ENCODE peak calls at places on chromosomes 4 and X, in six cellular contexts. One of them, this sample, is unnamed.

GRCh38 chr4:1666391-1666790 is 17.7 kb downstream of the FAM53A start:
- DNase-seq in fibroblast of pulmonary artery: no peak
- DNase-seq in GM20000: no peak
- DNase-seq in neural crest cell: no peak
- DNase-seq in neural progenitor cell: no peak
- DNase-seq in Peyer's patch: no peak
- DNase-seq in this sample: no peak

GRCh38 chrX:44082829-44083228 is 109.6 kb upstream of the NDP start:
- DNase-seq in neural crest cell: no peak
- DNase-seq in neural progenitor cell: no peak
- DNase-seq in GM20000: no peak
- DNase-seq in fibroblast of pulmonary artery: no peak
- DNase-seq in Peyer's patch: no peak
- DNase-seq in this sample: no peak

GRCh38 chrX:9681011-9681410 is 84.6 kb downstream of the GPR143 start:
- DNase-seq in neural crest cell: no peak
- DNase-seq in Peyer's patch: no peak
- DNase-seq in neural progenitor cell: no peak
- DNase-seq in GM20000: no peak
- DNase-seq in fibroblast of pulmonary artery: no peak
- DNase-seq in this sample: no peak

GRCh38 chrX:11555759-11556158 is 110.0 kb downstream of the ARHGAP6 start:
- DNase-seq in GM20000: no peak
- DNase-seq in neural crest cell: no peak
- DNase-seq in fibroblast of pulmonary artery: peak
- DNase-seq in Peyer's patch: no peak
- DNase-seq in neural progenitor cell: no peak
- DNase-seq in this sample: no peak

GRCh38 chr4:177127658-177128057 is 182.0 kb upstream of the NEIL3 start:
- DNase-seq in neural progenitor cell: no peak
- DNase-seq in neural crest cell: no peak
- DNase-seq in fibroblast of pulmonary artery: peak
- DNase-seq in Peyer's patch: no peak
- DNase-seq in GM20000: no peak
- DNase-seq in this sample: no peak

GRCh38 chr4:17635056-17635455 is 20.6 kb downstream of the MED28 start:
- DNase-seq in neural progenitor cell: no peak
- DNase-seq in GM20000: no peak
- DNase-seq in fibroblast of pulmonary artery: no peak
- DNase-seq in Peyer's patch: no peak
- DNase-seq in neural crest cell: no peak
- DNase-seq in this sample: no peak

GRCh38 chrX:111119341-111119740 is 23.4 kb downstream of the PAK3 start:
- DNase-seq in fibroblast of pulmonary artery: no peak
- DNase-seq in neural crest cell: no peak
- DNase-seq in Peyer's patch: no peak
- DNase-seq in neural progenitor cell: no peak
- DNase-seq in GM20000: no peak
- DNase-seq in this sample: no peak

GRCh38 chr4:19381068-19381467 is 870.6 kb upstream of the SLIT2 start:
- DNase-seq in GM20000: no peak
- DNase-seq in neural progenitor cell: no peak
- DNase-seq in fibroblast of pulmonary artery: peak
- DNase-seq in neural crest cell: no peak
- DNase-seq in Peyer's patch: no peak
- DNase-seq in this sample: no peak

GRCh38 chrX:150573702-150574101 is 5.3 kb downstream of the MTM1 start:
- DNase-seq in fibroblast of pulmonary artery: no peak
- DNase-seq in GM20000: no peak
- DNase-seq in neural crest cell: no peak
- DNase-seq in Peyer's patch: peak
- DNase-seq in neural progenitor cell: no peak
- DNase-seq in this sample: no peak

GRCh38 chr4:137851435-137851834 is 319.1 kb upstream of the PCDH18 start:
- DNase-seq in neural crest cell: no peak
- DNase-seq in Peyer's patch: no peak
- DNase-seq in fibroblast of pulmonary artery: no peak
- DNase-seq in GM20000: no peak
- DNase-seq in neural progenitor cell: no peak
- DNase-seq in this sample: no peak

GRCh38 chrX:130079824-130080406 is 30.4 kb downstream of the ELF4 start:
- DNase-seq in fibroblast of pulmonary artery: peak
- DNase-seq in GM20000: peak
- DNase-seq in neural crest cell: peak
- DNase-seq in Peyer's patch: peak
- DNase-seq in neural progenitor cell: peak
- DNase-seq in this sample: peak

GRCh38 chr4:182289809-182290208 is 46.6 kb downstream of the TENM3 start:
- DNase-seq in Peyer's patch: no peak
- DNase-seq in GM20000: no peak
- DNase-seq in neural crest cell: no peak
- DNase-seq in fibroblast of pulmonary artery: no peak
- DNase-seq in neural progenitor cell: no peak
- DNase-seq in this sample: no peak

GRCh38 chrX:48573690-48574269 is 504 bp upstream of the RBM3 start:
- DNase-seq in fibroblast of pulmonary artery: no peak
- DNase-seq in neural progenitor cell: no peak
- DNase-seq in Peyer's patch: peak
- DNase-seq in neural crest cell: no peak
- DNase-seq in GM20000: no peak
- DNase-seq in this sample: no peak

GRCh38 chr4:183700407-183700806 is 41.3 kb downstream of the TRAPPC11 start:
- DNase-seq in neural crest cell: no peak
- DNase-seq in GM20000: no peak
- DNase-seq in Peyer's patch: no peak
- DNase-seq in neural progenitor cell: no peak
- DNase-seq in fibroblast of pulmonary artery: no peak
- DNase-seq in this sample: no peak

GRCh38 chr4:40739347-40739746 is 10.4 kb upstream of the NSUN7 start:
- DNase-seq in Peyer's patch: no peak
- DNase-seq in neural progenitor cell: no peak
- DNase-seq in GM20000: no peak
- DNase-seq in neural crest cell: no peak
- DNase-seq in fibroblast of pulmonary artery: no peak
- DNase-seq in this sample: no peak

GRCh38 chr4:40734497-40734896 is 15.3 kb upstream of the NSUN7 start:
- DNase-seq in GM20000: no peak
- DNase-seq in Peyer's patch: no peak
- DNase-seq in neural crest cell: no peak
- DNase-seq in neural progenitor cell: no peak
- DNase-seq in fibroblast of pulmonary artery: no peak
- DNase-seq in this sample: no peak

GRCh38 chr4:40737882-40738281 is 11.9 kb upstream of the NSUN7 start:
- DNase-seq in Peyer's patch: no peak
- DNase-seq in neural crest cell: no peak
- DNase-seq in fibroblast of pulmonary artery: no peak
- DNase-seq in GM20000: no peak
- DNase-seq in neural progenitor cell: peak
- DNase-seq in this sample: no peak

GRCh38 chr4:40733752-40734151 is 16.0 kb upstream of the NSUN7 start:
- DNase-seq in neural progenitor cell: no peak
- DNase-seq in Peyer's patch: no peak
- DNase-seq in GM20000: no peak
- DNase-seq in neural crest cell: no peak
- DNase-seq in fibroblast of pulmonary artery: no peak
- DNase-seq in this sample: no peak

DNA sequence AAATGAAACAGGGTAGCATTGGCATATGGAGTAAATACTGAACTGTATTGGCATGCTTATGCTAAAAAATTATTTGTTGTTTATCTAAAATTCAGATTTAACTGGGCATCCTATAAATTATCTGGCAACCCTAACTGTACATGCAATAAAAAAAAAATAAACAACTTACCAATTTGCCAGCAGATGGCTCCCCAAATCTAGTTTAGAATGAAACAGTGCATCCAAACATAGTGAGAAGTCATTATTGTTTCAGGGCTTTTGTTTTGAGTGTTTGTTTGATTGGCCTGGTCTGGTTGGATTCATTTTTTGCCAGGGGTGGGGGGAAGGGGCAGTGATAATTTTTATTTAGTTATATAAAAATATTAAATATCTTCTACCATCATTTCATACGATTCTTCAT is 12.8 kb upstream of the NSUN7 start:
- DNase-seq in Peyer's patch: no peak
- DNase-seq in neural progenitor cell: peak
- DNase-seq in GM20000: peak
- DNase-seq in neural crest cell: no peak
- DNase-seq in fibroblast of pulmonary artery: peak
- DNase-seq in this sample: peak
- TF ChIP-seq CTCF in Peyer's patch: peak
- TF ChIP-seq CTCF in neural progenitor cell: peak
- TF ChIP-seq CTCF in GM20000: peak
- TF ChIP-seq CTCF in neural crest cell: peak
- TF ChIP-seq CTCF in fibroblast of pulmonary artery: peak
- TF ChIP-seq CTCF in this sample: peak

GRCh38 chr4:6884341-6884870 is 25.2 kb upstream of the TBC1D14 start:
- DNase-seq in neural crest cell: no peak
- DNase-seq in Peyer's patch: no peak
- DNase-seq in fibroblast of pulmonary artery: no peak
- DNase-seq in neural progenitor cell: peak
- DNase-seq in GM20000: no peak
- DNase-seq in this sample: no peak

GRCh38 chr4:6888506-6889071 is 21.0 kb upstream of the TBC1D14 start:
- DNase-seq in neural crest cell: no peak
- DNase-seq in Peyer's patch: peak
- DNase-seq in fibroblast of pulmonary artery: no peak
- DNase-seq in neural progenitor cell: no peak
- DNase-seq in GM20000: no peak
- DNase-seq in this sample: no peak

GRCh38 chr4:6886886-6887285 is 22.7 kb upstream of the TBC1D14 start:
- DNase-seq in fibroblast of pulmonary artery: no peak
- DNase-seq in Peyer's patch: peak
- DNase-seq in neural crest cell: no peak
- DNase-seq in neural progenitor cell: no peak
- DNase-seq in GM20000: no peak
- DNase-seq in this sample: no peak

GRCh38 chr4:6887591-6888371 is 21.8 kb upstream of the TBC1D14 start:
- DNase-seq in fibroblast of pulmonary artery: no peak
- DNase-seq in neural crest cell: peak
- DNase-seq in GM20000: no peak
- DNase-seq in neural progenitor cell: no peak
- DNase-seq in Peyer's patch: peak
- DNase-seq in this sample: no peak

DNA sequence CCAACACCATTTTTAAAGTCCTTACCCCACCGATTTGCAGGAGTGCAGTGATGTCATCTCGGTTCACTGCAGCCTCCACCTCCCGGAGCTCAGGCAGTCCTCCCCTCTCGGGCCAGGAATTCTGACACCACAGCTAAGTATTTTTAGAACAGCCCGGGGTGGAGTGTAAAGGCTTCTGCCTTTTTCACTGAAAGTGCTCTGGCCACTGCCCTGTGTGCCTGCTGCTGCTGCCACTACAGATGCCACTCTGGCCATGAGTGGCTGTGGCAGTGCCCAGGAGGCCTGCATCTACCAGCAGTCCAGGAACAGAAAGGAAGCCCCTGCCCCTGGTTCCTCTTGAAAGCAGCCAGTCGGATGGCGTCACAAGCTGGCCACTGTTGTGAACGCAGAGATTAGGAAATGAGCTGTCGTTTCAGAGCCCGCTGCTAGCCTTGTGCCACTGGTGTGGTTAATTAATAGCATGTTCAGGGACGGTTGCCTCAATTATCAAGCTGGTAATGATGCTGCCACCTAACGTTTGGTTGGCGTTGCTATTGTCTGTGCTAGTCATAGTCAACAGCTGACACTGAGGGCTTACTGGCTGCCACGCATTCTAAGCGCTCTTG is 23.6 kb upstream of the TBC1D14 start:
- DNase-seq in Peyer's patch: peak
- DNase-seq in neural progenitor cell: no peak
- DNase-seq in fibroblast of pulmonary artery: peak
- DNase-seq in neural crest cell: no peak
- DNase-seq in GM20000: no peak
- DNase-seq in this sample: peak
- TF ChIP-seq CTCF in Peyer's patch: peak
- TF ChIP-seq CTCF in neural progenitor cell: no peak
- TF ChIP-seq CTCF in fibroblast of pulmonary artery: peak
- TF ChIP-seq CTCF in neural crest cell: no peak
- TF ChIP-seq CTCF in GM20000: peak
- TF ChIP-seq CTCF in this sample: no peak

GRCh38 chrX:154376768-154377167 is 2.3 kb upstream of the EMD start:
- DNase-seq in neural progenitor cell: no peak
- DNase-seq in GM20000: no peak
- DNase-seq in neural crest cell: no peak
- DNase-seq in fibroblast of pulmonary artery: peak
- DNase-seq in Peyer's patch: no peak
- DNase-seq in this sample: no peak

GRCh38 chrX:154372612-154373022 is 1.8 kb downstream of the FLNA start:
- DNase-seq in neural crest cell: no peak
- DNase-seq in Peyer's patch: no peak
- DNase-seq in neural progenitor cell: no peak
- DNase-seq in GM20000: peak
- DNase-seq in fibroblast of pulmonary artery: no peak
- DNase-seq in this sample: peak

GRCh38 chrX:154375156-154375504 is 696 bp upstream of the FLNA start:
- DNase-seq in Peyer's patch: no peak
- DNase-seq in neural crest cell: no peak
- DNase-seq in GM20000: no peak
- DNase-seq in neural progenitor cell: no peak
- DNase-seq in fibroblast of pulmonary artery: no peak
- DNase-seq in this sample: no peak

GRCh38 chrX:154373340-154374306 is 811 bp downstream of the FLNA start:
- DNase-seq in GM20000: peak
- DNase-seq in neural progenitor cell: peak
- DNase-seq in fibroblast of pulmonary artery: peak
- DNase-seq in Peyer's patch: peak
- DNase-seq in neural crest cell: peak
- DNase-seq in this sample: peak

DNA sequence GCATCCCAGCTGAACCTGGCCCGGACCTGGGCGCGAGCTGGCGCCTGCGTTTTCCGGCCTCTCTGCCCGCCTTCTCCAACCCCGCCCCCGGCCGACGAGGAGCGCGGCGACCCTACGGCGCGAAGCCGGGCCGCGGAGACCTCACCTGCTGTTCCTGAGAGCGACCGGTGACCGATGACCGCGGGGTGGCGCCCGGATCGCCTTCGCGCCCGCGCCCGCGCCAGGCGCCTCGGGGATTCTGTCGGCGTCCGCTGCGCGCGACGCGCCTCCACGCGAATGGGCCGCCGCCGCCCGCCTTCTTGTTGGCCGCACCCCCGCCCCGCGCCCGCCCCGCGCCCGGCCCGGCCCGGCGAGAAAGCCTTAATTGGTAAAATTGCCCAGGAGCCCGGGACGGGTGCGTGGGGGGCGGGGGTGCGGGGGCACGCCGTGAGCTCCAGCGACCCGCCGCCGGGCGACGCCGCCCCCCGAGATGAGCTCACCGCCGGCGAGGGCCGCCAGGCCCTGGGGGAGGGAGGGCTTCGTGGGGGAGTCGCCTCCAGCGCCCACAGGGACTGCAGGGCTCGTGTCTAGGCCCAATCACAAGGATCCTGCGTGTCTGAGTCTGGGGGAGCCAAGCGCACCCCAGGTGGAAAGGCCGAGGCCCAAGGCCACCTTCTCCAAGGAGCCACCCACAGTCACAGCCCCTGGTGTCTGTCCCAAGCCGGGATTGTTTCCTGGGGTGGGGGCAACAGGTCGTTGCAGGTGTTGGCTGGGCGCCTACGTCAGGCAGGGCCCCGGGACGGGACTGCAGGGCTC is at the start of gene FLNA:
- DNase-seq in GM20000: peak
- DNase-seq in neural progenitor cell: peak
- DNase-seq in Peyer's patch: peak
- DNase-seq in neural crest cell: no peak
- DNase-seq in fibroblast of pulmonary artery: no peak
- DNase-seq in this sample: peak
- TF ChIP-seq CTCF in GM20000: peak
- TF ChIP-seq CTCF in neural progenitor cell: peak
- TF ChIP-seq CTCF in Peyer's patch: no peak
- TF ChIP-seq CTCF in neural crest cell: no peak
- TF ChIP-seq CTCF in fibroblast of pulmonary artery: no peak
- TF ChIP-seq CTCF in this sample: peak

GRCh38 chr4:55819634-55820033 is at the start of gene EXOC1L:
- DNase-seq in fibroblast of pulmonary artery: peak
- DNase-seq in Peyer's patch: no peak
- DNase-seq in GM20000: no peak
- DNase-seq in neural crest cell: peak
- DNase-seq in neural progenitor cell: peak
- DNase-seq in this sample: no peak
- TF ChIP-seq CTCF in fibroblast of pulmonary artery: peak
- TF ChIP-seq CTCF in Peyer's patch: no peak
- TF ChIP-seq CTCF in GM20000: no peak
- TF ChIP-seq CTCF in neural crest cell: no peak
- TF ChIP-seq CTCF in neural progenitor cell: no peak
- TF ChIP-seq CTCF in this sample: no peak